ENCODE peak calls at places on chromosomes 13 and 19, in five cellular contexts. T is fibroblast of lung, L is sigmoid colon, A is heart right ventricle, Y is lung. D is an unnamed sample.

GRCh38 chr13:57546942-57547341 is 84.6 kb upstream of the PCDH17 start:
- DNase-seq in L (no peak), T (no peak), A (no peak), Y (no peak), D (no peak)

GRCh38 chr13:95296326-95296939 is 4.8 kb downstream of the ABCC4 start:
- DNase-seq in T (no peak), Y (peak; percentile 64), A (peak; percentile 38), L (no peak), D (no peak)

GRCh38 chr13:101292711-101293110 is 123.6 kb downstream of the NALCN start:
- DNase-seq in T (no peak), A (no peak), L (no peak), Y (no peak), D (no peak)

GRCh38 chr19:14972676-14973075 is 7.0 kb downstream of the SLC1A6 start:
- DNase-seq in L (no peak), A (no peak), T (no peak), Y (no peak), D (no peak)

GRCh38 chr13:110965038-110965754 is 50.3 kb upstream of the ANKRD10 start:
- DNase-seq in T (peak; percentile 60), Y (no peak), A (no peak), L (no peak), D (peak; percentile 76)

GRCh38 chr19:52941941-52942370 is 18.7 kb upstream of the ZNF888 start:
- DNase-seq in Y (no peak), A (peak; percentile 22), L (peak; percentile 75), T (peak; percentile 29), D (peak; percentile 27)

GRCh38 chr19:52584686-52585085 is 14.6 kb downstream of the ZNF701 start:
- DNase-seq in L (no peak), T (no peak), Y (no peak), A (no peak), D (no peak)

GRCh38 chr19:40190891-40191835 is at the start of gene MAP3K10:
- DNase-seq in T (peak; percentile 61), A (peak; percentile 77), L (peak; percentile 87), Y (peak; percentile 60), D (peak; percentile 61)

GRCh38 chr19:35038623-35039512 is 2.7 kb upstream of the HPN start:
- DNase-seq in T (peak; percentile 34), L (no peak), A (no peak), Y (no peak), D (no peak)

GRCh38 chr13:29292045-29292444 is 303.4 kb downstream of the SLC7A1 start:
- DNase-seq in A (no peak), L (no peak), T (no peak), Y (no peak), D (no peak)

GRCh38 chr19:38718747-38719543 is 25.3 kb downstream of the CAPN12 start:
- DNase-seq in A (peak; percentile 70), Y (peak; percentile 50), L (peak; percentile 85), T (peak; percentile 57), D (peak; percentile 40)

GRCh38 chr13:100128373-100128772 is 39.5 kb downstream of the PCCA start:
- DNase-seq in L (no peak), T (peak; percentile 80), Y (no peak), A (no peak), D (peak; percentile 6)

GRCh38 chr13:76383671-76384461 is 502.3 kb downstream of the KCTD12 start:
- DNase-seq in T (peak; percentile 98), Y (peak; percentile 58), A (peak; percentile 17), L (peak; percentile 67), D (peak; percentile 96)

GRCh38 chr19:10763828-10764339 is 46.0 kb downstream of the DNM2 start:
- DNase-seq in Y (no peak), A (no peak), T (no peak), L (no peak), D (no peak)

GRCh38 chr19:5547881-5548280 is 19.9 kb downstream of the TINCR start:
- DNase-seq in Y (no peak), A (no peak), L (no peak), T (peak; percentile 38), D (peak; percentile 52)

DNA sequence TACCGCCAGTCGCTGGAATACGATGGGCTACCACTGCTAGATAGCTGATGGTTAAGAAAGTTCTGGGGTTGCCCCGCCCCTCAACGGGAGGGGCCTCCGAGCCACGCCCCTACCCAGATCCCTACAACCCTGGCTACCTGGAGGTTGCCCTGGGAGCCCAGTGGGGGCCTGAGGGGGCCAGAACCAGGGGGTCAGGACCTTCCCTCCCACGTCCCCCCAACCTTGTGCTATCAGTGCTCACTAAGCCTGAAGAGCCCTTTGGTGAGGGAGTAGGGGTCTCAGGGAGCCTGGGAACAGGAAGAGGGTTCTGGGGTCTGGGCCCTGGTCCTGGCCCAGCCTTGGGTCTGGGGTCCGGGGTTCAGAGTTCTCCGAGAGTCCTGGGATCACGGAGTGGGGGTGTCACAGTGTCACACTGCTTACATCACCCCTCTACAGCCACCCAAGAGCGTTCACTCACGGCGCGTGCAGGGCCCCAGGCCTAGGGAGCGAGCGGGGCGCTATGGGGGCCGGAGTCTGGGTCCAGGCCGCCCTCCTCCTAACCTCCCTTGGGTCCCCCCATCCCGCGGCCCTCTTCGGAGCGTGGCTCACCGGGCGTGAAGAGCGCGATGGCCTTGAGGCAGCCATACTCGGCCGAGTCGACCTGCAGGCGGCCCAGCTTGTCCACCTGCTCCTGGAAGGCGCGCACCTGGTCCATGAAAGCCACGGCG is 9.0 kb downstream of the OCEL1 start:
- DNase-seq in T (peak; percentile 50), A (no peak), L (peak; percentile 80), Y (no peak), D (peak; percentile 43)
- H3K4me3 ChIP-seq in T (peak overlapping the region; percentile 66), A (peak overlapping the region; percentile 44), L (peak overlapping the region; percentile 60), Y (peak overlapping the region; percentile 43), D (peak overlapping the region; percentile 70)

DNA sequence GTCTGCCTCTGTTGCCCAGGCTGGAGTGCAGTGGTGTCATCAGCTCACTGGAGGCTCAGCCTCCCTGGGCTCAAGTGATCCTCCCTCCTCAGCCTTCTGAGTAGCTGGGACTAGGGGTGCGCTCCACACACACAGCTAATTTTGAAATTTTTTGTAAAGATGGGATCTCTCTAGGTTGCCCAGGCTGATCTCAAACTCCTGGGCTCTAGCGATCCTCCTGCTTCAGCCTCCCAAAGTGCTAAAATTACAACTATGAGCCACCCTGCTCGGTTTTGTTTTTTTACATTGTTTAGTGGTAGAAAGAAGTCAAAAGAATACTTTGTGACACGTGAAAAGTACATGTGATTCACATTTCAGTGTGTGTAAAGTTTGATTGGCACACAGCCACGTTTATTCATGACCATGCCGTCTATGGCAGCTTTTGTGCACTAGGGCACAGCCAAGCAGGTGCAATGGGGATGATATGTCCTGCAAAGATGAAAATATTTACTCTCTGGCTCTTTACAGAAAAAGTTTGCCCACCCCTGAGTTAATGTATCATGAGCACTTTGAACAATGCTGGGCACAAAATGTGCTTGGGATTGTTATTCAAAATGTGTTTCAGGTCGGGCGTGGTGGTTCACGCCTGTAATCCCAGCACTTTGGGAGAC is 16.2 kb upstream of the NFIC start:
- DNase-seq in A (no peak), L (peak; percentile 80), T (peak; percentile 69), Y (no peak), D (no peak)
- H3K4me3 ChIP-seq in A (no peak overlapping the region), L (no peak overlapping the region), T (no peak overlapping the region), Y (no peak overlapping the region), D (no peak overlapping the region)

GRCh38 chr19:48720613-48721296 is 1.2 kb upstream of the MAMSTR start:
- DNase-seq in Y (peak; percentile 99), T (peak; percentile 99), A (peak; percentile 98), L (peak; percentile 100), D (peak; percentile 99)

GRCh38 chr19:48722196-48722708 is 2.7 kb upstream of the MAMSTR start:
- DNase-seq in T (no peak), A (no peak), L (no peak), Y (no peak), D (no peak)

GRCh38 chr19:48719263-48720171 is at the start of gene MAMSTR:
- DNase-seq in A (peak; percentile 30), T (no peak), L (no peak), Y (no peak), D (no peak)

GRCh38 chr19:48718711-48719231 is 754 bp downstream of the MAMSTR start:
- DNase-seq in A (peak; percentile 33), T (no peak), Y (no peak), L (no peak), D (no peak)

DNA sequence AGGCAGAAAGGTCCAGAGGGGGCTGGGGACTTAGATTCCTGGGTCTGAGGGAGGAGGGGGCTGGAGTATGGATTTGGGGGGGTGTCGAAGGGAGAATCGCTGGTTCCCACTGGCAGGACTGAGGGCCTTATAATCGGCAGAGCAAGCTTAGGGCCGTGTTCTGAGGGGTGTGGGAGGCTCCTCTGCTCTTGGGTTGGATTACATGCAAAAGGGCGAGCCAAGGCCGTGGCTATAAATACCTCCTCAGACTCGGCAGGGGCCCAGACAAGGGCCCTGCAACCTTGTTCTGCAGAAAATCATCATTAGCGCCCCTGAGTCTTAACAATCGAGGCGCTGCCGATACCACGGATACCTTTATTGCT is 707 bp upstream of the MAMSTR start:
- DNase-seq in T (no peak), L (no peak), Y (no peak), A (no peak), D (no peak)
- H3K4me3 ChIP-seq in T (peak overlapping the region; percentile 70), L (peak overlapping the region; percentile 64), Y (no peak overlapping the region), A (peak overlapping the region; percentile 48), D (peak overlapping the region; percentile 48)

DNA sequence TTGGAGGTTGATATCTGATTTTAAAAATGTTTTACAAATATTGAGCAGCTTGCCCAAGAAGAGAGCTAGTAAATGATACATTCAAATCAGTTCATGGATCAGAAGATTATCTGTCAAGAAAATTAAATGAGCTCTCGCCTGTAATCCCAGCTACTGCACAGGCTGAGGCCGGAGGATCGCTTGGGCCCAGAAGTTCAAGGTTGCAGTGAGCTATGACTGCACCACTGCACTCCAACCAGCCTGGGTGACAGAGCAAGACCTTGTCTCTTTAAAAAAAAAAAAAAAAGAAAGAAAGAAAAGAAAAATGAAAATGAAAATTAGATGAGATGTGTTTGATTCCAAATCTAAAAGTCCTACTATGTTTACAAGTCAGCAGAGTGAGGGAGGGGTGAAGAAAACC is 2.4 kb downstream of the SPART start:
- DNase-seq in L (no peak), A (no peak), T (no peak), Y (no peak), D (no peak)
- H3K4me3 ChIP-seq in L (no peak overlapping the region), A (no peak overlapping the region), T (no peak overlapping the region), Y (no peak overlapping the region), D (peak overlapping the region; percentile 88)

D was measured in fibroblast of the aortic adventitia.